ENCODE peak calls at places on chromosomes 5 and 9, in seven cellular contexts. O, F, M, N, D, U and R are unnamed samples.

GRCh38 chr9:69877852-69878507 is 57.4 kb downstream of the CFAP95 start:
- DNase-seq in M (no peak), U (no peak), N (no peak), F (no peak), O (no peak), D (peak), R (no peak)

GRCh38 chr9:101400120-101400519 is 1.5 kb downstream of the ZNF189 start:
- DNase-seq in U (no peak), D (no peak), M (no peak), N (peak), O (peak), F (no peak), R (no peak)

GRCh38 chr5:16909464-16909863 is 26.6 kb downstream of the MYO10 start:
- DNase-seq in F (no peak), N (no peak), M (no peak), D (no peak), O (no peak), U (no peak), R (no peak)

GRCh38 chr9:13732290-13732689 is 452.8 kb upstream of the MPDZ start:
- DNase-seq in D (no peak), F (no peak), U (no peak), O (no peak), N (no peak), M (no peak), R (no peak)

GRCh38 chr9:110126986-110127864 is 80.7 kb downstream of the C9orf152 start:
- DNase-seq in N (peak), F (peak), M (peak), O (peak), D (peak), U (peak), R (no peak)

GRCh38 chr5:41598011-41598410 is 87.6 kb upstream of the PLCXD3 start:
- DNase-seq in D (no peak), F (no peak), U (no peak), M (no peak), N (no peak), O (no peak), R (no peak)

GRCh38 chr5:13188393-13188792 is 756.1 kb downstream of the DNAH5 start:
- DNase-seq in F (no peak), M (no peak), D (no peak), U (no peak), O (no peak), N (no peak), R (no peak)

GRCh38 chr5:180455872-180456271 is 38.3 kb upstream of the CNOT6 start:
- DNase-seq in O (no peak), D (no peak), U (no peak), M (no peak), F (no peak), N (no peak), R (no peak)

GRCh38 chr5:10699987-10700386 is 61.0 kb downstream of the DAP start:
- DNase-seq in O (no peak), D (no peak), M (no peak), F (no peak), U (no peak), N (no peak), R (no peak)

GRCh38 chr5:41537581-41537980 is 27.2 kb upstream of the PLCXD3 start:
- DNase-seq in O (no peak), D (no peak), U (no peak), F (no peak), M (no peak), N (no peak), R (no peak)

GRCh38 chr5:588406-588995 is 23.6 kb upstream of the CEP72 start:
- DNase-seq in M (no peak), D (no peak), F (no peak), O (no peak), N (no peak), U (no peak), R (no peak)

GRCh38 chr5:12292610-12293204 is 388.5 kb upstream of the CTNND2 start:
- DNase-seq in F (no peak), M (no peak), U (no peak), O (no peak), N (no peak), D (peak), R (no peak)

GRCh38 chr5:39137391-39138181 is 63.4 kb upstream of the RICTOR start:
- DNase-seq in D (no peak), N (no peak), M (no peak), U (no peak), F (no peak), O (no peak), R (no peak)

GRCh38 chr5:81424728-81425127 is 30.8 kb upstream of the ACOT12 start:
- DNase-seq in M (no peak), D (no peak), U (no peak), O (no peak), N (no peak), F (no peak), R (no peak)

GRCh38 chr5:179413086-179413690 is 67.9 kb upstream of the ADAMTS2 start:
- DNase-seq in O (no peak), U (no peak), M (no peak), F (no peak), D (no peak), N (no peak), R (no peak)

GRCh38 chr9:96859461-96860198 is 5.3 kb upstream of the ZNF782 start:
- DNase-seq in N (no peak), M (no peak), D (no peak), F (no peak), U (no peak), O (no peak), R (no peak)

GRCh38 chr9:2241461-2241874 is 226.3 kb downstream of the SMARCA2 start:
- DNase-seq in M (peak), U (peak), F (no peak), N (peak), O (peak), D (peak), R (peak)
- TF ChIP-seq CTCF in M (no peak), U (no peak), F (no peak), N (peak), O (peak), D (peak), R (peak)

DNA sequence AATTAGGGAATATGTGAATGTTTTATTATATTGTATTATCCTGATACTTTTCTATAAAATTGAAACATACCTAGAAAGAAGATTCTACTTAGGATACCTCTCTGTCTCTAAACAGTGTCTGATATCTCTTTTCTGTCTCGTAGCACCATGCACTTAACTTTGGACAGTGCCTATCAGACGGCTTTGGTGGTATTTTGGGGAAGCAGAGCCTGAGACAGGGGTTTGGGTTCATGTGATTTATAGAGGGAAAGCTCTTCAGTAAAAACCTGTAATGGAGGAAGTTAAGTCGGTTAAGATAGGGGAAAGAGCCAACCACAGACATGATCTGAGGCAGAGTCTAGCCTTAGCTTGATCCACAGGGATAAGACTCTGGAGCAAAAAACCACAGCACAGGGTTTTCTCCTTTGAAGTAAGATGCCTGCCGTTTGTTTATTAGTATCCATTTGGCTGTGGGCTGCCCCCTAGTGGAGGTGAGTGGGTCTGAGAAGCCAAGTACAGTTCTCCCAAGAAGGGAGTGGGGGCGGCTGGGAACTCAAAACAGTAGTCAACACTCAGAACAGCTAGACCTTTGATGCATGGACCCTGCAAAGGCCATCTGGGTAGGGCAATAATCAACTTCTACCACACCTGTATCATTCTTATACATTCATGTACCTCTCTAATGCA is 141.2 kb upstream of the ASTN2 start:
- DNase-seq in N (no peak), F (no peak), M (no peak), D (peak), O (peak), U (no peak), R (peak)
- TF ChIP-seq CTCF in N (no peak), F (peak), M (no peak), D (peak), O (peak), U (no peak), R (peak)

GRCh38 chr9:137173795-137174664 is 2.2 kb upstream of the TMEM210 start:
- DNase-seq in U (no peak), M (no peak), O (no peak), D (no peak), N (no peak), F (no peak), R (no peak)

GRCh38 chr9:137172907-137173794 is 1.3 kb upstream of the TMEM210 start:
- DNase-seq in N (peak), O (no peak), D (no peak), M (no peak), F (no peak), U (no peak), R (no peak)

GRCh38 chr9:137175345-137175961 is 3.6 kb upstream of the TMEM210 start:
- DNase-seq in M (no peak), U (no peak), N (no peak), D (no peak), F (no peak), O (no peak), R (no peak)

GRCh38 chr9:137176302-137177182 is 4.7 kb upstream of the TMEM210 start:
- DNase-seq in N (no peak), O (no peak), M (no peak), U (no peak), D (peak), F (no peak), R (no peak)

DNA sequence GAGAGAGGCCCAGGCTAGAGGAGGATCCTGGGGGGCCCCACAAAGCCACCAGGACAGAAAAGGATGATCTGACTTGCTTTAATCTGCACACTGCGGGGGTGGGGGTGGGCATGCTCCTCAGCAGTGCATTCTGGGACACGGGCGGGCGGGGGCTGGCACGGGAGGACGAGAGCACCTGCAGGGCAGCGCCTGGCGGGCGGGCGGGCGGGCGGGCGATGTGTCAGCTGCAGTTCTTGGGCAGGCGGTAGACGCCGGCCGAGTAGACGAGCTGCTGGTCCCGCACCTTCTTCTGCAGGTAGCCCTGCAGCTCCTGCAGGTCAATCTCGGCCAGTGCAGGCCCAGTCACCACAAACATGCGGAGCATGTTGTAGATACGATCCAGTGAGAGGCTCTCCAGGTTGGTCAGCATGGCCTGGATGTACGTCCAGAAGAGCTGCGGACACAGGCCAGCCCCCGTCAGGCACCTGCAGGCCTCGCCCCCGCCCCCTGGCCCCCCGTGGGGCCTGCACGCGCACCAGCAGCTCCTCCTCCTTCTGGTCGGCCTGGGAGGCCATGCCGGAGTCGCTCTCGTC is 3.0 kb upstream of the TMEM210 start:
- DNase-seq in F (no peak), N (no peak), O (no peak), M (no peak), D (no peak), U (no peak), R (no peak)
- TF ChIP-seq CTCF in F (no peak), N (no peak), O (no peak), M (no peak), D (no peak), U (no peak), R (peak)

GRCh38 chr5:58335518-58335917 is 124.4 kb downstream of the PLK2 start:
- DNase-seq in N (no peak), D (no peak), U (no peak), M (no peak), O (no peak), F (no peak), R (no peak)
- TF ChIP-seq CTCF in N (no peak), D (peak), U (no peak), M (no peak), O (peak), F (no peak), R (no peak)

GRCh38 chr9:2545881-2546490 is 75.6 kb upstream of the VLDLR start:
- DNase-seq in M (no peak), U (no peak), N (no peak), D (no peak), O (no peak), F (no peak), R (no peak)
- TF ChIP-seq CTCF in M (no peak), U (no peak), N (no peak), D (no peak), O (no peak), F (no peak), R (no peak)